ENCODE peak calls at places on chromosomes 6 and 20, in ten cellular contexts. X is hippocampal formation; S is posterior cingulate gyrus; D is left colon; J is stimulated activated CD8-positive, alpha-beta memory T cell treated with anti-CD3 and anti-CD28 coated beads, Interleukin-2, amount 100 ng/mL, for 1 hour; K is stimulated activated CD4-positive, alpha-beta T cell treated with anti-CD3 and anti-CD28 coated beads, Interleukin-15, amount 100 ng/mL, for 1 hour; U is NCI-H1930; R is stimulated activated naive CD4-positive, alpha-beta T cell treated with Interleukin-2 at 50 U/mL for 16 hours; O is non-pigmented ciliary epithelial cell; L is HFFc6. I is an unnamed sample.

GRCh38 chr6:141326925-141327324 is 805.8 kb upstream of the GJE1 start:
- DNase-seq in L (no peak), U (no peak), O (no peak), X (no peak), K (no peak), R (no peak), D (no peak), J (no peak), S (no peak), I (no peak)

GRCh38 chr6:106974337-106974998 is at the start of gene CD24:
- DNase-seq in R (peak; percentile 8), S (no peak), U (peak; percentile 54), L (no peak), X (no peak), D (peak; percentile 65), O (no peak), J (no peak), K (no peak), I (no peak)

GRCh38 chr6:42644211-42644610 is 78.2 kb downstream of the PRPH2 start:
- DNase-seq in X (no peak), S (no peak), U (no peak), J (no peak), K (no peak), L (no peak), R (no peak), D (no peak), O (no peak), I (no peak)

GRCh38 chr20:37314617-37315292 is 25.3 kb downstream of the MANBAL start:
- DNase-seq in L (no peak), X (no peak), R (no peak), S (no peak), O (no peak), U (no peak), J (no peak), K (no peak), D (peak; percentile 38), I (no peak)

GRCh38 chr6:48979085-48979484 is 484.0 kb downstream of the MMUT start:
- DNase-seq in O (no peak), R (no peak), S (no peak), X (no peak), L (no peak), J (no peak), U (no peak), D (no peak), K (no peak), I (no peak)

GRCh38 chr20:44017905-44018683 is 103.4 kb downstream of the TOX2 start:
- DNase-seq in S (no peak), X (no peak), O (peak; percentile 79), U (peak; percentile 40), L (peak; percentile 90), K (no peak), D (peak; percentile 95), R (no peak), J (no peak), I (no peak)

GRCh38 chr6:163435013-163435412 is 20.5 kb downstream of the QKI start:
- DNase-seq in R (no peak), J (no peak), O (no peak), U (no peak), D (no peak), X (no peak), S (no peak), L (no peak), K (no peak), I (no peak)

GRCh38 chr6:41040101-41040910 is 1.3 kb upstream of the UNC5CL start:
- DNase-seq in R (no peak), K (no peak), X (no peak), O (no peak), U (no peak), J (no peak), L (no peak), S (no peak), D (peak; percentile 86), I (no peak)

GRCh38 chr6:1607557-1608221 is 2.0 kb upstream of the FOXC1 start:
- DNase-seq in U (no peak), J (no peak), R (no peak), X (no peak), L (no peak), K (no peak), S (no peak), O (no peak), D (no peak), I (no peak)

GRCh38 chr6:166598441-166599138 is 12.1 kb upstream of the RAMACL start:
- DNase-seq in D (no peak), O (peak; percentile 74), K (no peak), R (no peak), U (no peak), J (no peak), S (no peak), L (peak; percentile 88), X (no peak), I (peak; percentile 20)

GRCh38 chr20:17955302-17955701 is 13.3 kb downstream of the SNX5 start:
- DNase-seq in U (no peak), S (no peak), O (no peak), R (no peak), X (no peak), D (no peak), K (no peak), L (no peak), J (no peak), I (no peak)

GRCh38 chr6:169079650-169080049 is 174.0 kb downstream of the THBS2 start:
- DNase-seq in J (no peak), U (no peak), S (no peak), R (no peak), D (no peak), L (no peak), X (no peak), O (no peak), K (no peak), I (no peak)

GRCh38 chr20:1509237-1509636 is 18.0 kb upstream of the SIRPB2 start:
- DNase-seq in J (no peak), K (no peak), O (no peak), L (peak; percentile 52), X (no peak), D (no peak), R (no peak), U (no peak), S (no peak), I (no peak)

GRCh38 chr6:16136086-16136485 is 7.2 kb downstream of the MYLIP start:
- DNase-seq in R (peak; percentile 39), O (no peak), D (no peak), X (no peak), K (no peak), U (no peak), L (no peak), J (no peak), S (no peak), I (no peak)

GRCh38 chr6:36820700-36821580 is 18.3 kb downstream of the CPNE5 start:
- DNase-seq in K (no peak), S (no peak), L (peak; percentile 62), X (no peak), J (no peak), R (no peak), U (no peak), O (peak; percentile 19), D (no peak), I (no peak)

GRCh38 chr20:37915434-37915787 is 12.5 kb downstream of the VSTM2L start:
- DNase-seq in L (no peak), K (no peak), S (no peak), D (no peak), U (no peak), O (no peak), J (no peak), X (no peak), R (no peak), I (no peak)

GRCh38 chr6:14713008-14713452 is 532.8 kb upstream of the JARID2 start:
- DNase-seq in R (no peak), L (peak; percentile 95), S (no peak), X (no peak), K (no peak), U (no peak), D (no peak), O (no peak), J (no peak), I (no peak)

GRCh38 chr20:40009542-40009941 is 679.5 kb downstream of the MAFB start:
- DNase-seq in K (no peak), L (no peak), O (no peak), X (no peak), R (no peak), S (no peak), J (no peak), D (no peak), U (no peak), I (no peak)

GRCh38 chr6:83192456-83192855 is 609 bp downstream of the PGM3 start:
- DNase-seq in J (no peak), R (no peak), U (no peak), D (no peak), X (no peak), O (no peak), S (no peak), L (no peak), K (no peak), I (no peak)

GRCh38 chr6:125818225-125818657 is 27.5 kb downstream of the NCOA7 start:
- DNase-seq in K (no peak), X (no peak), R (no peak), L (no peak), D (no peak), S (no peak), J (no peak), U (no peak), O (no peak), I (no peak)

GRCh38 chr6:52365317-52365716 is 3.4 kb downstream of the PAQR8 start:
- DNase-seq in L (no peak), R (no peak), D (no peak), O (no peak), U (no peak), S (no peak), X (no peak), J (no peak), K (no peak), I (no peak)

GRCh38 chr6:2768696-2769095 is 3.5 kb downstream of the WRNIP1 start:
- DNase-seq in D (no peak), R (no peak), L (no peak), U (no peak), K (no peak), O (no peak), S (no peak), J (no peak), X (no peak), I (no peak)

GRCh38 chr20:4902788-4903187 is 98.5 kb downstream of the SLC23A2 start:
- DNase-seq in R (no peak), X (no peak), U (no peak), O (no peak), D (no peak), J (no peak), S (no peak), K (no peak), L (no peak), I (no peak)

GRCh38 chr20:6641012-6641411 is 126.5 kb upstream of the BMP2 start:
- DNase-seq in X (no peak), U (no peak), R (no peak), K (no peak), J (no peak), S (no peak), O (no peak), L (no peak), D (no peak), I (no peak)

GRCh38 chr20:8431538-8432434 is 299.7 kb downstream of the PLCB1 start:
- DNase-seq in D (peak; percentile 49), O (no peak), S (no peak), K (no peak), X (no peak), U (no peak), L (no peak), R (no peak), J (no peak), I (no peak)

GRCh38 chr6:154864086-154864430 is 130.8 kb downstream of the SCAF8 start:
- DNase-seq in D (no peak), S (no peak), L (no peak), R (no peak), J (no peak), K (no peak), O (no peak), U (no peak), X (no peak), I (no peak)

GRCh38 chr20:64038579-64039292 is 2.8 kb downstream of the C20orf204 start:
- DNase-seq in U (peak; percentile 49), S (no peak), D (peak; percentile 61), J (peak; percentile 58), R (peak; percentile 69), L (peak; percentile 18), O (no peak), K (peak; percentile 60), X (peak; percentile 17), I (peak; percentile 53)

GRCh38 chr6:148313483-148313882 is 29.2 kb upstream of the SASH1 start:
- DNase-seq in L (no peak), D (no peak), X (no peak), J (no peak), K (no peak), R (no peak), O (no peak), S (no peak), U (no peak), I (no peak)